ENCODE peak calls at places on chromosomes 2 and 18, in five cellular contexts. U, Q, V, O and D are unnamed samples.

GRCh38 chr18:59959079-59959478 is 59.3 kb downstream of the PMAIP1 start:
- DNase-seq in V (no peak), U (no peak), Q (peak; percentile 27), O (no peak), D (no peak)

GRCh38 chr2:8608411-8608954 is 73.4 kb upstream of the ID2 start:
- DNase-seq in U (no peak), O (no peak), Q (no peak), V (no peak), D (peak; percentile 53)

GRCh38 chr2:153455403-153455802 is 23.2 kb downstream of the RPRM start:
- DNase-seq in O (no peak), V (no peak), Q (no peak), U (no peak), D (no peak)

GRCh38 chr2:240436626-240437180 is 1.2 kb downstream of the GPC1 start:
- DNase-seq in O (peak; percentile 85), V (peak; percentile 41), Q (peak; percentile 43), U (no peak), D (peak; percentile 11)

GRCh38 chr2:38362223-38362622 is 14.8 kb downstream of the ATL2 start:
- DNase-seq in V (no peak), Q (no peak), U (no peak), O (no peak), D (no peak)

GRCh38 chr2:128543646-128544045 is 225.0 kb upstream of the HS6ST1 start:
- DNase-seq in V (no peak), Q (no peak), O (peak; percentile 53), U (no peak), D (no peak)

GRCh38 chr2:239285071-239285931 is 115.5 kb downstream of the HDAC4 start:
- DNase-seq in V (peak; percentile 52), O (no peak), U (no peak), Q (no peak), D (peak; percentile 67)

GRCh38 chr2:127660291-127660578 is 14.3 kb downstream of the GPR17 start:
- DNase-seq in V (no peak), O (no peak), Q (no peak), U (no peak), D (no peak)

GRCh38 chr2:42828487-42829416 is 36.4 kb upstream of the HAAO start:
- DNase-seq in O (peak; percentile 94), V (peak; percentile 74), Q (peak; percentile 63), U (peak; percentile 71), D (peak; percentile 79)

GRCh38 chr2:168589236-168589635 is 133.2 kb downstream of the CERS6 start:
- DNase-seq in V (no peak), O (no peak), Q (no peak), U (no peak), D (no peak)

DNA sequence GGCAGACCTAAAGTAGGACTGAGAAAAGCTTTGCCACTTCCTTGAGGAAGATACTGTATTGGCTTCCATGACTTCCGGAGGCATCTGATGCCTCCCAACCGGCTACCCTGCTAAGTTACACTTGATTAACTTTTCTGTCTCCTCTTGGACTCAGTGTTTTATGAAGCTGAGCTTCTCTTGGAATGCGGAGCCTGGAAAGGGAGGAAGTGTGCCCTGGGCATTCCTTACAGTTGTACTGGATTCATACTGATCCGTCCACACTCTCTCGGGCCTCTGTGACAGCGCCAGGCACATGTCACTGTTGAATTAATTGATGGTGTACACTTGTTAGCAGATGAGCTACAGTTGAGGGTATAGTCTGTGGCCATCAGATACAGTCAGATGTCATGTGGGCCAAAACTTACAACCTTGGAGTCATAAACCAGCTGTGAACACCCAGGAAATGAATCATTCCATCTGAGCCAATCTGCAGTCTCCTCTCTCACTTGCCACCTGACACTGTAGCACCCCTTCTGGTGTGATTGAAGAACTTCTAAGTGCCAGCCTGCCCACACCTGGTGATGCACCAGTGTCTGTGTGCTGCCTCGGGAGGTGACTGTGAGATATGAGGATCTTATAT is 122.5 kb downstream of the FHOD3 start:
- DNase-seq in O (no peak), V (no peak), Q (peak; percentile 21), U (no peak), D (peak; percentile 48)
- TF ChIP-seq CTCF in O (no peak), V (peak; percentile 4), Q (no peak), U (no peak), D (peak; percentile 17)

GRCh38 chr18:11761553-11761952 is 72.5 kb downstream of the GNAL start:
- DNase-seq in U (no peak), O (no peak), V (peak; percentile 15), Q (no peak), D (no peak)
- TF ChIP-seq CTCF in U (no peak), O (no peak), V (peak; percentile 40), Q (no peak), D (peak; percentile 17)

DNA sequence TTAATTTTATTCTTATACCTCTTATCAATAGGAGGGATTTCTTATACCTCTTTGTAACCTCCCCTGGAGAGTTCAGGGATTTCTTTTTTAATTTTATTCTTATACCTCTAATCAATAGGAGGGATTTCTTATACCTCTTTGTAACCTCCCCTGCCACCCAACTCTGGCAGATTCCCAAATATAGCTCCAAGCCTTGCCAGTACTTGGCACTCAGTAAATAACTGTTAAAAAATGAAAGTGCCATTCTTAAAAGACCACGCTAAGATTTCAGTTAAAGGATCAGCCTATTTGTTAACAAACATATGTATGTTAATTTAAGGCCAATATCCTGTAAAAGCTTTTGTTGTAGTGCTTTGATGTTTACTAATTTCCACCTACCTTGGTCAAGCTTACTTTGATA is 4.8 kb downstream of the RNF149 start:
- DNase-seq in O (no peak), V (no peak), Q (no peak), U (no peak), D (no peak)
- TF ChIP-seq CTCF in O (no peak), V (no peak), Q (no peak), U (no peak), D (no peak)

GRCh38 chr2:65061146-65061909 is 5.1 kb downstream of the CEP68 start:
- DNase-seq in U (no peak), Q (no peak), O (peak; percentile 67), V (no peak), D (no peak)

GRCh38 chr2:65062843-65063242 is 6.6 kb downstream of the CEP68 start:
- DNase-seq in O (peak; percentile 54), Q (peak; percentile 45), V (no peak), U (no peak), D (no peak)

GRCh38 chr2:65061910-65062339 is 5.7 kb downstream of the CEP68 start:
- DNase-seq in O (peak; percentile 82), U (peak; percentile 83), Q (no peak), V (no peak), D (no peak)

GRCh38 chr2:65064728-65065552 is 8.7 kb downstream of the CEP68 start:
- DNase-seq in Q (peak; percentile 96), O (peak; percentile 90), V (peak; percentile 88), U (peak; percentile 65), D (peak; percentile 70)

DNA sequence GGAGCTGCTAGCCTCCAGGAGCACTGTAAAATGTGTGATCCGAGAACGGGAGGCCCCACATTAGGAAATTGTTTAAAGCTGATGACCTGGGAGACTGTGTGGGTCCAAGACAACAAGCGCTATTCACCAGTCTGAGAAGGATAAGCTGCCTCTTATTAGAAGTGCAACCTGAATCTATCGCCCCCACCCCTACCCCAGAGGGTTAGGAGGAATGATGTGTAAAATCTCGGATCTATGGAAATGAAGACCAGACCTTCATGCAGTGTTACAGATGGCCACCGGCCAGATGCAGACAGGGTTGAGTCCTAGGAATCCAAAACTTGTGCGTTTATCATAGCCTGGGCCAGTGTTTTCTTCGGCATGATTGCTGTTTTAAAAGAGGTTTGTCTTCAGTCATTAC is 7.2 kb downstream of the CEP68 start:
- DNase-seq in O (peak; percentile 76), U (no peak), V (peak; percentile 55), Q (no peak), D (no peak)
- TF ChIP-seq CTCF in O (no peak), U (no peak), V (no peak), Q (no peak), D (no peak)

DNA sequence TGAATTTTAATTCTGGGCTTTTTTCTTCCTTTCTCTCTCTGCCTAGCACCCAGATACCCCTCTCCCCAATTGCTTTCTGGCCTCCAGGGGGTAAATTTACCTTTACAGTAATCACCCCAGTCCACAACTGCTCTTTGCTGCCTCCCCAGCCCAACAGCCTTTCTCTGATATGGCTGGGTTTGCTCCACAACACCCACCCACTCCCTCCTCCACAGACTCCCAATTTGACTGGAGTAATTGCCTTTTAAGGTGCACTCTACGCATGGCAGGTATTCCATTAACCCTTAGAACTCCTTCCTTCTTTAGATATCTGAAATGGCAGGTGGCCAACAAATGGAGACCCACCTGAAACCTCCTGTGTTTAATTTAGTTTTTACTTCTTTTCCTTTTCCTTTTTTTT is 3.6 kb downstream of the CELF4 start:
- DNase-seq in U (no peak), V (no peak), Q (no peak), O (no peak), D (no peak)
- TF ChIP-seq CTCF in U (no peak), V (no peak), Q (no peak), O (no peak), D (no peak)

DNA sequence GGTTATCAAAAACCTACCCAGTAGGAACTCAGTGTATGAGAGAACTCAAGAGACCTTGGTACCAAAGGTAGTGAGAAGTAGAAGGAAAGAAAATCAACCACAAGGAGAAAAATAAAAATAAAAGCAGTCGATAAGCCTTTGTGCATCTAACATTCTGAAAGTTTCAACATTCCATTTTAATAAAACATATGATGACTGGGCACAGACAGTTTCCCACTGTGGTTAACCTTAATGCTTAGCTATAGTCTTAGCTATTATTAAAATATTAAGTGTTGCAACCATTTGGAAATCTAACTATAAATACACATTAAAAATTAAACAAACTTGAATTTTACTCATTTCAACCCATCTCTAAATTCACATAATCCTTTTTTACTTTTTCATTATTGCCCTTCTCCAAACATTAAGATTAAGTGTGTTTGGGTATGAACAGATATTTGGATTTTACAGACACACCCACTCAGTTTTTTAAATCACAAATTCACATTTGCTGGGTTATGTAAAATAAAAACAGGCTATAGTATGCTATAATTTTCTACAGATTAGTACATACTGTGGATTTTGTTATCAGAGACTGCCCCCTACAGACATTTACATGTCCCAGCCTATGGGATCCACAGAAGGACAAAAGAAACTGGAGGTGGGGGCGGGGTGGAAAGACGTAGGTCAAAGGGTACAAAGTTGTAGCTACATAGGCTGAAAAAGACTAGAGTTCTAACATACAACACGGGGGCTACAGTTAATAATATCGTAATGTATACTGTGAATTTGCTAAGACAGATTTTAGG is 32.8 kb downstream of the SRBD1 start:
- DNase-seq in U (no peak), O (no peak), V (peak; percentile 76), Q (peak; percentile 59), D (peak; percentile 46)
- TF ChIP-seq CTCF in U (no peak), O (no peak), V (peak; percentile 65), Q (peak; percentile 61), D (peak; percentile 67)

GRCh38 chr2:10467401-10467800 is 19.3 kb upstream of the ODC1 start:
- DNase-seq in Q (no peak), O (no peak), V (peak; percentile 9), U (no peak), D (no peak)
- TF ChIP-seq CTCF in Q (no peak), O (no peak), V (peak; percentile 13), U (no peak), D (no peak)

GRCh38 chr2:229713371-229714079 is 830 bp downstream of the DNER start:
- DNase-seq in O (no peak), Q (no peak), V (peak; percentile 37), U (peak; percentile 9), D (peak; percentile 18)
- TF ChIP-seq CTCF in O (no peak), Q (no peak), V (no peak), U (no peak), D (no peak)